ENCODE peak calls at places on chromosomes 6 and 20, in four cellular contexts. One of them, this sample, is unnamed.
A peak's percentile ranks its signal among the peaks of the same experiment; 100 is the strongest.

GRCh38 chr20:45032276-45032675 is 66.0 kb downstream of the STK4 start:
- DNase-seq in K562: no peak
- DNase-seq in HepG2: no peak
- DNase-seq in GM12878: no peak
- DNase-seq in this sample: no peak

GRCh38 chr20:17504898-17505663 is 26.1 kb downstream of the BFSP1 start:
- DNase-seq in K562: peak; percentile 43
- DNase-seq in HepG2: peak; percentile 64
- DNase-seq in GM12878: peak; percentile 25
- DNase-seq in this sample: peak; percentile 81

GRCh38 chr20:32336918-32337347 is 21.2 kb upstream of the ASXL1 start:
- DNase-seq in K562: peak; percentile 62
- DNase-seq in HepG2: peak; percentile 86
- DNase-seq in GM12878: no peak
- DNase-seq in this sample: no peak

GRCh38 chr6:38722037-38722436 is 6.9 kb downstream of the DNAH8 start:
- DNase-seq in GM12878: no peak
- DNase-seq in HepG2: no peak
- DNase-seq in K562: no peak
- DNase-seq in this sample: no peak

GRCh38 chr6:152905551-152906299 is 77.1 kb downstream of the FBXO5 start:
- DNase-seq in GM12878: no peak
- DNase-seq in HepG2: no peak
- DNase-seq in K562: no peak
- DNase-seq in this sample: no peak

GRCh38 chr6:129498556-129498940 is 211.4 kb downstream of the ARHGAP18 start:
- DNase-seq in HepG2: no peak
- DNase-seq in K562: no peak
- DNase-seq in GM12878: no peak
- DNase-seq in this sample: no peak

GRCh38 chr6:2852514-2852855 is 10.8 kb upstream of the SERPINB1 start:
- DNase-seq in K562: no peak
- DNase-seq in HepG2: no peak
- DNase-seq in GM12878: no peak
- DNase-seq in this sample: no peak

GRCh38 chr6:105791569-105792318 is 294.4 kb upstream of the PRDM1 start:
- DNase-seq in GM12878: no peak
- DNase-seq in K562: no peak
- DNase-seq in HepG2: no peak
- DNase-seq in this sample: no peak

GRCh38 chr6:63804381-63804956 is 168.9 kb downstream of the PHF3 start:
- DNase-seq in GM12878: no peak
- DNase-seq in HepG2: no peak
- DNase-seq in K562: no peak
- DNase-seq in this sample: no peak

GRCh38 chr6:40629463-40629862 is 42.3 kb upstream of the LRFN2 start:
- DNase-seq in HepG2: no peak
- DNase-seq in K562: no peak
- DNase-seq in GM12878: no peak
- DNase-seq in this sample: no peak

GRCh38 chr20:64074963-64075362 is 4.4 kb downstream of the RGS19 start:
- DNase-seq in K562: no peak
- DNase-seq in GM12878: no peak
- DNase-seq in HepG2: no peak
- DNase-seq in this sample: no peak

GRCh38 chr20:54221996-54222890 is 14.4 kb downstream of the PFDN4 start:
- DNase-seq in HepG2: no peak
- DNase-seq in GM12878: no peak
- DNase-seq in K562: no peak
- DNase-seq in this sample: no peak

GRCh38 chr20:51450221-51450712 is 92.3 kb downstream of the NFATC2 start:
- DNase-seq in K562: no peak
- DNase-seq in GM12878: no peak
- DNase-seq in HepG2: no peak
- DNase-seq in this sample: no peak

GRCh38 chr20:11270566-11270965 is 596.8 kb upstream of the JAG1 start:
- DNase-seq in HepG2: no peak
- DNase-seq in GM12878: no peak
- DNase-seq in K562: no peak
- DNase-seq in this sample: no peak

GRCh38 chr20:38214871-38215788 is 45.4 kb downstream of the KIAA1755 start:
- DNase-seq in K562: no peak
- DNase-seq in HepG2: no peak
- DNase-seq in GM12878: no peak
- DNase-seq in this sample: no peak

GRCh38 chr20:25308671-25309394 is 60.9 kb downstream of the PYGB start:
- DNase-seq in K562: peak; percentile 9
- DNase-seq in GM12878: no peak
- DNase-seq in HepG2: peak; percentile 28
- DNase-seq in this sample: no peak

GRCh38 chr6:45697605-45698004 is 318.1 kb downstream of the CLIC5 start:
- DNase-seq in GM12878: no peak
- DNase-seq in K562: peak; percentile 5
- DNase-seq in HepG2: no peak
- DNase-seq in this sample: no peak

GRCh38 chr20:61544910-61545889 is 293.1 kb downstream of the CDH4 start:
- DNase-seq in K562: no peak
- DNase-seq in GM12878: no peak
- DNase-seq in HepG2: no peak
- DNase-seq in this sample: no peak

GRCh38 chr6:101458341-101458740 is 64.8 kb downstream of the GRIK2 start:
- DNase-seq in GM12878: no peak
- DNase-seq in HepG2: no peak
- DNase-seq in K562: no peak
- DNase-seq in this sample: no peak

GRCh38 chr6:43628392-43629103 is 516 bp downstream of the GTPBP2 start:
- DNase-seq in HepG2: peak; percentile 68
- DNase-seq in GM12878: no peak
- DNase-seq in K562: peak; percentile 85
- DNase-seq in this sample: peak; percentile 74

GRCh38 chr6:39240155-39240757 is 11.0 kb upstream of the KCNK5 start:
- DNase-seq in K562: no peak
- DNase-seq in GM12878: no peak
- DNase-seq in HepG2: no peak
- DNase-seq in this sample: no peak

GRCh38 chr20:35012227-35013069 is 56.8 kb downstream of the MYH7B start:
- DNase-seq in K562: no peak
- DNase-seq in HepG2: no peak
- DNase-seq in GM12878: no peak
- DNase-seq in this sample: no peak

DNA sequence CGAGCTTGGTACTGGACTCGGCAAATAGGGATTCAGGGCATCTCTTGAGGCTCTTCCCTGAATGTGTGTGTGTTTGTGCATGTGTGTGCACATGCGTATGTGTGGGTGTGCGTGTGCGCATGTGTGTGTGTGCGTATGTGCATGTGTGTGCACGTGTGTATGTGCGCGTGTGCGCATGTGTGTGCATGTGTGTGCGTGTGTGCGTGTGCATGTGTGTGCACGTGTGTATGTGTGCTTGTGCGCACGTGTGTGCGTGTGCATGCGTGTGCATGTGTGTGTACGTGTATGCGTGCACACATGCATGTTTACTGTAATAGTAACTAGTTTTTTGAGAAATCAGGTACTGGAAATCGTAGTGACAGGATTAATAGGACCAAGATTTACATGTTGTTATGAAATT is 117.7 kb downstream of the SMOC2 start:
- DNase-seq in HepG2: no peak
- DNase-seq in K562: no peak
- DNase-seq in GM12878: no peak
- DNase-seq in this sample: no peak
- TF ChIP-seq HDAC6 in HepG2: no peak
- TF ChIP-seq HDAC6 in K562: no peak
- TF ChIP-seq HDAC6 in GM12878: no peak
- TF ChIP-seq HDAC6 in this sample: no peak

DNA sequence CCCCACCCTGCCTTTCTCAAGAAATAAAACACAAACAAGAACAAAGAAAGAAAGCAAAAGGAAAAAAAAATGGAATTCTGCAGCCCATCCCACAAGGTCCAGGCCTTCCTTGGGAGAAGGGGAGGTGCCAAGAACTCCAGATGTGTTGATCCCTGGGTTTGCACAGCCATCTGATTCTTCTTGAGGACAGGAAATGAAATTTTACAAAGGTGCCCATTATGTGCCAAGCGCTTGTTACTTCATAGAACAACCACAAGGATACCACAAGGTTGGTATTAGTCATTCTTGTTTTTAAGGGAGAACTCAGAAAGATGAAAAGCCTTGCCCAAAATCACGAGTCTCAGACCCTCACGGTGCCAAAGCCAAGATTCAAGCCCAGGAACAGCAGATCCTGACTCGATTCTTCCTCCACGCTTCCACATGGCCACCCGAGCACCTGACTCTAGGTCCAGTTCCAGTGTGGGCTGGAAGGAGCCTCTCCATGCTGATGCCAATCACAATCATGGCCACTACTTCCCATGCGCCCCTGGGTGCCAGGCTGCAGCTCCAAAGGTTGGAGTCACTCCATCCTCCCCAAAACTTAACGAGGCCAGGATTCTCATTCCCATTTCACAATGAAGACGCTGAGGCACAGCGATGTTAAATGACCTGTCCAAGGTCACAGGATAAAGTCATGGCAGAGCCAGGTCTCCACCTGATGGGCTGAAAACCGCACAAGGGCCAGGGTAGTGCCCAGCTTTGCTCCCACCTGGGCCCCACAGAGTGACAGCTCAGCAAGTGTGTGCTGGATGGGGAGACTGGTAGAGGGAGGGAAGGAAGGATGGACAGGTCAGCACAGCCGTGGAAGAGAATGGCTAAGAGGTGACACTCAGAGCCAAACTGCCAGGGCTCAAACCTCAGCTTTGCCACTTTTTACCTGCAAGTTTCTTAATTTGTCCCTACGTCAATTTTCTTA is 66.7 kb upstream of the TOP1 start:
- DNase-seq in K562: no peak
- DNase-seq in HepG2: no peak
- DNase-seq in GM12878: no peak
- DNase-seq in this sample: no peak
- TF ChIP-seq GABPA in K562: no peak
- TF ChIP-seq GABPA in HepG2: no peak
- TF ChIP-seq GABPA in GM12878: no peak
- TF ChIP-seq GABPA in this sample: no peak

GRCh38 chr6:26249959-26250805 is 114.8 kb upstream of the BTN3A2 start:
- DNase-seq in GM12878: peak; percentile 97
- DNase-seq in K562: peak; percentile 86
- DNase-seq in HepG2: peak; percentile 58
- DNase-seq in this sample: peak; percentile 73

GRCh38 chr6:26254666-26255176 is 110.3 kb upstream of the BTN3A2 start:
- DNase-seq in GM12878: no peak
- DNase-seq in HepG2: no peak
- DNase-seq in K562: no peak
- DNase-seq in this sample: no peak

GRCh38 chr6:26249709-26249958 is 115.4 kb upstream of the BTN3A2 start:
- DNase-seq in HepG2: no peak
- DNase-seq in K562: no peak
- DNase-seq in GM12878: peak; percentile 58
- DNase-seq in this sample: no peak

GRCh38 chr6:26250806-26251075 is 114.3 kb upstream of the BTN3A2 start:
- DNase-seq in HepG2: no peak
- DNase-seq in K562: no peak
- DNase-seq in GM12878: no peak
- DNase-seq in this sample: no peak

DNA sequence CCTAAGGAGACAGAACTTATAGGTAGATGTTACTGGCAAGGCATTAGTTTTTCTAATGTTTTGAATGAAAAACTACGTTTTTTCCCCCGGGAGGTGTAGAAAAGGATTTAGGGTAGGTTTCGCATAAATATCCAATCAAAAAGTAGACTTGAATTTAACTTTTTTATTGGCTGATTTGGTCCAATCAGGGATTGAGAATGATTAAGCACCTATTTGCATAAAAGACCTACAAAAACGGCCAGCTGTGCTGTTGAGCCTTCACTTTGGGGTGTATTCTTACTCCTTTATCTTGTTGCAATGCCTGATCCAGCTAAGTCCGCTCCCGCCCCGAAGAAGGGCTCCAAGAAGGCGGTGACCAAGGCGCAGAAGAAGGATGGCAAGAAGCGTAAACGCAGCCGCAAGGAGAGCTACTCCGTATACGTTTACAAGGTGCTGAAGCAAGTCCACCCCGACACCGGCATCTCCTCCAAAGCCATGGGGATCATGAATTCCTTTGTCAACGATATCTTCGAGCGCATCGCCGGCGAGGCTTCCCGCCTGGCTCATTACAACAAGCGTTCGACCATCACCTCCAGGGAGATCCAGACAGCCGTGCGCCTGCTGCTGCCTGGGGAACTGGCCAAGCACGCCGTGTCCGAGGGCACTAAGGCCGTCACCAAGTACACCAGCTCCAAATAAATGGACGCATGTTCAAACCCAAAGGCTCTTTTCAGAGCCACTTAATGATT is 113.5 kb upstream of the BTN3A2 start:
- DNase-seq in HepG2: no peak
- DNase-seq in GM12878: peak; percentile 98
- DNase-seq in K562: peak; percentile 89
- DNase-seq in this sample: peak; percentile 86
- TF ChIP-seq POLR2A in HepG2: peak; percentile 73
- TF ChIP-seq POLR2A in GM12878: peak; percentile 95
- TF ChIP-seq POLR2A in K562: peak; percentile 94
- TF ChIP-seq POLR2A in this sample: peak; percentile 94

DNA sequence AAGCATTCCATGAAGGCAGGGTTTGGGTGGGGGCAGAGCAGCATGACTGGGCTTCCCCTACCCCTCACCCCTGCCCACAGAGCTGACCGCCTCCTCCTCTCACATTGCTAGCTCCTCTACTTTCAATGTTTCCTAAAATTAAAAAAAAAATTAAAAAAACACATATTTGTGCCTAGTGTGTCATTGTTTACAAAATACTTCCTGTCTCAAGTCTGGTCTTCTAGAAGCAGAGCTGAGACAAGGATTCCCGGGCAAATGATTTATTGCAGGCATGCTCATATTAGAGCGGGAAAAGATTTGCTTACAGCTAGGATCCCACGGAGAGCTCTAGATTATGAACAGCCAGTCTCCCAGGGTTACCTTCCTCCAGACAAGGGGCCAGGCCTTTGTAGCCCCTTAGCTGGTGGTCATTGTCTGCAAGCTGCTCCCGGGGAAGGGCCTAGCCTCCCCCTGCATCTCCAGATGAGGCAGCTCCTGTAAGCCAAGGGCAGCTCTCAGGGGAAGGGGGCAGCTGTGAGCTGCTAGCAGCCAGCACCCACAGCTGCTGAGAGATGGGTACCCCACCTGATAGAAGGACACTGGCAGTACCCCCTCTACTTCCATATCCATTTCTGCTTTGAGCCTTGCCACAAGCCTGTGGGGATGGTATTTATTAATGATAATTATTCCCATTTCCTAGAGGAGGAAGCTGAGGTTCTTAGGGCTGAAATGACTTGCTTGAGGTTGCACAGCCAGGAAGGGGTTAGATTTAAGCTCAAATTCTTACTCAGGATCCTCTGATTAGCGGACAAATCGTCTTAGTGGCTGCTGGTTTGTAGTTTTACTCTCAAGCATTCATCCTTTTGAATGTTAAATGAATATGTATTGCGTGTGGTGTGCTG is 9.5 kb downstream of the PACSIN1 start:
- DNase-seq in HepG2: no peak
- DNase-seq in K562: no peak
- DNase-seq in GM12878: no peak
- DNase-seq in this sample: no peak
- TF ChIP-seq HDAC6 in HepG2: no peak
- TF ChIP-seq HDAC6 in K562: no peak
- TF ChIP-seq HDAC6 in GM12878: no peak
- TF ChIP-seq HDAC6 in this sample: no peak

This sample was measured in H1.